ENCODE peak calls at places on chromosomes 3 and 15, in six cellular contexts. A, D, E, T, N and S are unnamed samples. For H3K4me1, the result is how much of the 10 kb centered on the place peaks cover.

GRCh38 chr3:134260984-134261383 is 10.3 kb upstream of the RYK start:
- DNase-seq in A (no peak), D (no peak), E (no peak), T (no peak), N (no peak), S (no peak)

GRCh38 chr3:107794664-107795443 is 272.1 kb downstream of the BBX start:
- DNase-seq in A (no peak), D (peak), E (no peak), T (no peak), N (no peak), S (peak)

GRCh38 chr3:9761919-9762318 is 7.8 kb downstream of the CAMK1 start:
- DNase-seq in A (no peak), D (no peak), E (no peak), T (no peak), N (no peak), S (no peak)

GRCh38 chr3:139608924-139609323 is 68.8 kb downstream of the NMNAT3 start:
- DNase-seq in A (no peak), D (no peak), E (no peak), T (no peak), N (no peak), S (no peak)

GRCh38 chr15:67050062-67050461 is 15.3 kb upstream of the SMAD3 start:
- DNase-seq in A (no peak), D (no peak), E (no peak), T (no peak), N (no peak), S (no peak)

GRCh38 chr3:9582332-9582731 is 28.7 kb upstream of the LHFPL4 start:
- DNase-seq in A (no peak), D (no peak), E (no peak), T (no peak), N (no peak), S (no peak)

GRCh38 chr3:69442771-69443197 is 56.9 kb upstream of the FRMD4B start:
- DNase-seq in A (no peak), D (no peak), E (no peak), T (no peak), N (no peak), S (no peak)

GRCh38 chr3:159844801-159845261 is 143.8 kb upstream of the IL12A start:
- DNase-seq in A (no peak), D (no peak), E (no peak), T (no peak), N (no peak), S (no peak)

GRCh38 chr15:67827561-67828378 is 2.5 kb downstream of the SKOR1 start:
- DNase-seq in A (no peak), D (no peak), E (no peak), T (no peak), N (no peak), S (no peak)

GRCh38 chr3:180855364-180855763 is 57.1 kb upstream of the FXR1 start:
- DNase-seq in A (no peak), D (no peak), E (peak), T (peak), N (no peak), S (peak)

GRCh38 chr3:69368129-69368741 is 17.7 kb downstream of the FRMD4B start:
- DNase-seq in A (peak), D (no peak), E (no peak), T (no peak), N (no peak), S (no peak)

GRCh38 chr3:46406786-46407611 is at the start of the genes CCR5AS and CCRL2:
- DNase-seq in A (peak), D (peak), E (no peak), T (no peak), N (peak), S (no peak)

GRCh38 chr3:195896361-195897080 is 11.8 kb downstream of the TNK2 start:
- DNase-seq in A (no peak), D (peak), E (no peak), T (no peak), N (peak), S (peak)

GRCh38 chr3:32009957-32010356 is 28.4 kb downstream of the ZNF860 start:
- DNase-seq in A (no peak), D (no peak), E (no peak), T (no peak), N (no peak), S (no peak)

GRCh38 chr3:125062904-125063618 is 7.3 kb upstream of the HEG1 start:
- DNase-seq in A (no peak), D (no peak), E (peak), T (no peak), N (no peak), S (no peak)

GRCh38 chr3:126013742-126014141 is 44.8 kb downstream of the ROPN1B start:
- DNase-seq in A (no peak), D (no peak), E (no peak), T (no peak), N (no peak), S (no peak)

GRCh38 chr15:85116925-85117646 is 135.4 kb downstream of the PDE8A start:
- DNase-seq in A (no peak), D (no peak), E (no peak), T (no peak), N (no peak), S (no peak)

GRCh38 chr15:90270502-90271150 is 5.2 kb downstream of the NGRN start:
- DNase-seq in A (no peak), D (no peak), E (no peak), T (no peak), N (no peak), S (no peak)

DNA sequence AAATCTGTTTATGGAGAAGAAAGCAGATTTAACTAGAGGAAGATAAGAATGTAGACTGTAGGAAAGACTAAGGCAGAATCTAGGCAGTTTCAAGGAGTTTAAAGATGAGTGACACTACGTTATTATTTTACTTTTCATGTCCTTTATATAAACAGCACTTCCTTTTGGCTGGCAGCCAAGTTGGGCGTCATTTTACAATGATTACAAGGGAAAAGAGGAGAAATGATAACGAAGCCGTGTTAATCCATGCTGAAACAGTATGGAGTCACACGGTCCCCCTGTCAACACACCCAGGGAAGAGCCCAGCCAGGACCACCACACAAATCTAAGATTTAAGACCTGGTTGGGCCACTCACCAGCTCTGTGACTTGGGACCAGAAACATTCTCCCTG is 83.7 kb upstream of the NEO1 start:
- DNase-seq in A (no peak), D (no peak), E (no peak), T (no peak), N (no peak), S (peak)
- H3K27ac ChIP-seq in A (no peak), D (no peak), E (no peak), T (no peak), N (no peak), S (no peak)

GRCh38 chr3:43296565-43296964 is 10.2 kb downstream of the SNRK start:
- DNase-seq in A (peak), D (no peak), E (no peak), T (no peak), N (no peak), S (peak)
- H3K4me3 ChIP-seq in A (peak), D (no peak), E (no peak), T (no peak), N (no peak), S (no peak)

DNA sequence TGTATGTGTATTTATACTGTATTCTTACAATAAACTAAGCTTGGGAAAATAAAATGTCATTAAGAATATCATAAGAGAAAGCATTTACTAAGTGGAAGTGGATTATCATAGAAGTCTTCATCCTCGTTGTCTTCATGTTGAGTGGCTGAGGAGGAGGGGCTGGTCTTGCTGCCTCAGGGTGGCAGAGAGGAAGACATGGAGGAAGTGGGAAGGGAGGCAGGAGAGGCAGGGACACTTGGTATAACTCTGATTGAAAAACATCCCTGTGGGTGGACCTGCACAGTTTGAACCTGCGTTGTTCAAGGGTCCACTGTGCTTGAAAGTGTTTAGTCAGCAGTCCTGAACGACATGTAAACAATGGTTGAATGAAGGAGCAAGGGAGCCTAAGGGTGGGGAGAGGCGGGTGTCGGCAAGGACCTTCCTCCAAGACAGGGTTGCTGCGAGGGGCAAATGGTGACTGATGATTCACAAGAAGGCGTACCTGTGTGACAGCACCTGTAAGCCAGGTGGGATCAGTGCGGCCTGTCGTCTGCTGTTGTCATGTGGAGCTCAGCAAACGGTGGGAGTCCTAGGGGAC is 103.8 kb upstream of the KLF13 start:
- DNase-seq in A (no peak), D (no peak), E (no peak), T (no peak), N (no peak), S (no peak)
- H3K4me1 ChIP-seq in A (under half), D (under half), E (under half), T (under half), N (under half), S (under half)

GRCh38 chr3:70980646-70981031 is 602.9 kb downstream of the FOXP1 start:
- DNase-seq in A (peak), D (no peak), E (no peak), T (no peak), N (no peak), S (no peak)
- H3K27ac ChIP-seq in A (no peak), D (no peak), E (no peak), T (peak), N (no peak), S (no peak)

GRCh38 chr3:197846491-197846890 is 55.4 kb downstream of the LRCH3 start:
- DNase-seq in A (no peak), D (no peak), E (no peak), T (no peak), N (no peak), S (no peak)

GRCh38 chr3:197847866-197848401 is 56.9 kb downstream of the LRCH3 start:
- DNase-seq in A (peak), D (no peak), E (no peak), T (no peak), N (no peak), S (peak)
- H3K4me3 ChIP-seq in A (peak), D (peak), E (no peak), T (no peak), N (no peak), S (peak)